ENCODE peak calls at places on chromosomes 1 and 21, in four cellular contexts. D is HepG2, C is K562, U is SK-N-SH. G is an unnamed sample.

GRCh38 chr1:100213141-100213540 is 35.1 kb upstream of the LRRC39 start:
- DNase-seq in D (no peak), C (no peak), U (no peak), G (no peak)

GRCh38 chr1:15753776-15754175 is 4.8 kb upstream of the FBLIM1 start:
- DNase-seq in D (no peak), C (no peak), U (no peak), G (no peak)

GRCh38 chr1:226064816-226065248 is 2.3 kb downstream of the H3-3A start:
- DNase-seq in C (no peak), D (peak; percentile 56), U (peak; percentile 39), G (no peak)

GRCh38 chr1:59427155-59427554 is 130.3 kb downstream of the FGGY start:
- DNase-seq in C (peak; percentile 33), U (no peak), D (no peak), G (peak; percentile 92)

GRCh38 chr1:205961970-205962820 is 18.9 kb upstream of the SLC26A9 start:
- DNase-seq in C (no peak), D (no peak), U (no peak), G (no peak)

GRCh38 chr21:34215911-34216310 is 142.5 kb downstream of the MRPS6 start:
- DNase-seq in D (no peak), C (no peak), U (no peak), G (no peak)

GRCh38 chr1:16617778-16618580 is 4.6 kb upstream of the NBPF1 start:
- DNase-seq in D (no peak), C (no peak), U (peak; percentile 70), G (no peak)

GRCh38 chr1:8551057-8551456 is 233.1 kb downstream of the SLC45A1 start:
- DNase-seq in D (no peak), C (no peak), U (no peak), G (no peak)

GRCh38 chr1:226864311-226864710 is 6.1 kb upstream of the PSEN2 start:
- DNase-seq in D (peak; percentile 27), U (no peak), C (no peak), G (no peak)

GRCh38 chr1:199685369-199685768 is 342.1 kb upstream of the NR5A2 start:
- DNase-seq in U (no peak), D (peak; percentile 7), C (no peak), G (peak; percentile 74)

GRCh38 chr1:28526886-28527285 is 21.0 kb downstream of the RCC1 start:
- DNase-seq in D (no peak), C (no peak), U (no peak), G (peak; percentile 87)

GRCh38 chr1:183590225-183591191 is at the start of gene NCF2:
- DNase-seq in U (no peak), D (no peak), C (no peak), G (no peak)

GRCh38 chr1:52693843-52694242 is 4.3 kb downstream of the COA7 start:
- DNase-seq in D (no peak), C (no peak), U (no peak), G (no peak)

GRCh38 chr21:37435120-37435519 is 68.5 kb downstream of the DYRK1A start:
- DNase-seq in U (peak; percentile 70), D (no peak), C (peak; percentile 43), G (peak; percentile 12)

GRCh38 chr1:74195339-74195738 is 2.6 kb downstream of the LRRIQ3 start:
- DNase-seq in D (no peak), C (no peak), U (no peak), G (no peak)

GRCh38 chr1:156025873-156026272 is 5.1 kb upstream of the SSR2 start:
- DNase-seq in D (peak; percentile 62), C (peak; percentile 54), U (peak; percentile 85), G (peak; percentile 48)

GRCh38 chr1:227934476-227935313 is 13.0 kb downstream of the WNT9A start:
- DNase-seq in D (peak; percentile 27), U (no peak), C (peak; percentile 50), G (peak; percentile 99)

GRCh38 chr1:67735806-67736627 is 51.0 kb downstream of the GADD45A start:
- DNase-seq in U (peak; percentile 20), C (peak; percentile 70), D (no peak), G (peak; percentile 45)

GRCh38 chr1:38941527-38942019 is at the start of gene RHBDL2:
- DNase-seq in C (no peak), U (peak; percentile 7), D (no peak), G (no peak)

GRCh38 chr1:226604846-226605572 is 56.4 kb downstream of the STUM start:
- DNase-seq in U (no peak), C (no peak), D (no peak), G (no peak)

GRCh38 chr1:235643837-235644692 is 5.5 kb downstream of the GNG4 start:
- DNase-seq in U (peak; percentile 31), D (no peak), C (no peak), G (no peak)

GRCh38 chr1:155931332-155932038 is 2.7 kb downstream of the KHDC4 start:
- DNase-seq in D (no peak), U (no peak), C (no peak), G (no peak)

GRCh38 chr1:84853743-84854721 is 39.0 kb downstream of the LPAR3 start:
- DNase-seq in U (no peak), C (no peak), D (no peak), G (peak; percentile 56)

GRCh38 chr1:241902376-241903067 is 54.5 kb downstream of the EXO1 start:
- DNase-seq in C (no peak), U (no peak), D (no peak), G (no peak)

GRCh38 chr1:35726814-35727433 is 8.2 kb upstream of the C1orf216 start:
- DNase-seq in D (peak; percentile 53), U (peak; percentile 76), C (peak; percentile 77), G (peak; percentile 24)

GRCh38 chr21:36429672-36430546 is 44.7 kb downstream of the CHAF1B start:
- DNase-seq in D (peak; percentile 69), U (peak; percentile 65), C (peak; percentile 91), G (peak; percentile 95)

GRCh38 chr1:53602376-53602775 is 136.6 kb downstream of the GLIS1 start:
- DNase-seq in C (no peak), U (no peak), D (no peak), G (no peak)

GRCh38 chr1:185499986-185500626 is 183.1 kb upstream of the IVNS1ABP start:
- DNase-seq in D (no peak), U (no peak), C (no peak), G (no peak)

GRCh38 chr1:169886422-169886821 is 7.3 kb downstream of the SCYL3 start:
- DNase-seq in C (no peak), D (no peak), U (no peak), G (no peak)

GRCh38 chr1:89545264-89546038 is 20.8 kb downstream of the LRRC8B start:
- DNase-seq in D (no peak), U (no peak), C (peak; percentile 77), G (peak; percentile 16)

GRCh38 chr21:35291963-35292627 is 243.0 kb upstream of the RUNX1 start:
- DNase-seq in D (no peak), U (no peak), C (no peak), G (no peak)
- TF ChIP-seq ELF1 in D (no peak), U (no peak), C (no peak), G (no peak)

GRCh38 chr1:166972827-166973226 is 2.5 kb downstream of the ILDR2 start:
- DNase-seq in U (no peak), C (no peak), D (no peak), G (no peak)

GRCh38 chr1:166974647-166975345 is 544 bp downstream of the ILDR2 start:
- DNase-seq in D (no peak), U (no peak), C (no peak), G (no peak)

GRCh38 chr1:166977951-166978350 is 2.6 kb upstream of the ILDR2 start:
- DNase-seq in D (no peak), C (no peak), U (no peak), G (no peak)

GRCh38 chr1:166978795-166979194 is 3.5 kb upstream of the ILDR2 start:
- DNase-seq in C (no peak), U (no peak), D (no peak), G (no peak)

DNA sequence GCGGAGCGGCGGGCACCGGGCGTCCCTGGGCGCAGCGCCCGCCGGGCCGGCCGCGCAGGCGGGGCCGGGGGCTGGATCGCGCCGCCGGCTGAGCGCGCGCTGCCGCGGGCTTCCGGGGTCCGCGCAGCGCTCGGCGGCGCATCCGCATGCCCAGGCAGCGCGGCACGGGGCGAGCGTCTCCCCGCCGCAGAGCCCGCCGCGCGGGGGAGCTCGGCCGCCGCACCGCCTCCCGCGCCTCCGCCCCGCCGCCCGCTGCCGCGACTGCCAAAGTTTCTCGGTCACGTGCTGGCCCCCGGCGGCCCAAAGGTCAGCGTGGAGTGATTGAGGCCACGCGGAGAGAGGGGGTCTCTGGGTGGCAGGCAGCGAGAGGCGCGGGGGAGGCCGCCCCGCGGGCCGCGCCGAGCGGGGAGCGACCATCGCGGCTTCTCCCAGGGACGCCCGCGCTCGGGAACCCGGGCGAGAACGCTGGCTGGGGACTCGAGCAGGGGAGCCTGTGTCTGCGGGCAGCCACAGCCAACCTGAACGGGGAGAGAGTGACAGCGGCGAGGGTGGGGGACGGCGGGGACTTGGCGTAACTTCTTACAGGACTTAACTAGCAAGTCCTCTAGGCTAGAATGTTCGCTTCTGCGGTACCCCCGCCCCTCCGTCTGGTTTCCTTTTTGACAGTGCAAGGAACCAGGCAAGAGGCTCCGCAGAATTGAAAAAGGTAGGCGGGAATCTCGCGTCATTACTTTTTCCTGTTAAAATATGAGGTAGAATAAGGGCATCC is at the start of gene ILDR2:
- DNase-seq in D (no peak), C (peak; percentile 78), U (peak; percentile 78), G (peak; percentile 8)
- TF ChIP-seq ELF1 in D (no peak), C (no peak), U (no peak), G (no peak)

DNA sequence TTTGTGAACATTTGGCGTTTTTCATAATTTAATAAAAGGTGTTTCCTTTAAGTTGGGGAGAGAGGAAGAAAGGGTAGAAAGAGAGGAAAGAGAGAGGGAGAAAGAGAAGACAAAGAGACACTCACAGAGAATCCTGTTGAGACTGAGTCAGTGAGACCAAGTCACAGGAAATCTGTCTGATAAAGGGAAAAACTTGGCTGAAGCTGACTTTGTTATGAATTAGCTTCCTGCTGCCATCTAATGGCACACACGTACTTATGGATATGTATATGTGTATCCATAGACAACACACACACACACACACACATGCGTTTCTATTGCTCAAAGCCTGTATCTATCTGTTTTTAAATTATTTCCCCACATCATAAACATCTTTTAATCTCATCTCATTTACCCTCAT is 42.5 kb upstream of the DISC1 start:
- DNase-seq in C (no peak), D (peak; percentile 47), U (peak; percentile 37), G (peak; percentile 33)
- TF ChIP-seq ELF1 in C (no peak), D (no peak), U (no peak), G (no peak)

GRCh38 chr1:180486092-180486491 is 16.3 kb downstream of the ACBD6 start:
- DNase-seq in U (no peak), D (no peak), C (peak; percentile 31), G (no peak)

GRCh38 chr1:180484490-180484889 is 17.9 kb downstream of the ACBD6 start:
- DNase-seq in C (no peak), D (no peak), U (no peak), G (no peak)

DNA sequence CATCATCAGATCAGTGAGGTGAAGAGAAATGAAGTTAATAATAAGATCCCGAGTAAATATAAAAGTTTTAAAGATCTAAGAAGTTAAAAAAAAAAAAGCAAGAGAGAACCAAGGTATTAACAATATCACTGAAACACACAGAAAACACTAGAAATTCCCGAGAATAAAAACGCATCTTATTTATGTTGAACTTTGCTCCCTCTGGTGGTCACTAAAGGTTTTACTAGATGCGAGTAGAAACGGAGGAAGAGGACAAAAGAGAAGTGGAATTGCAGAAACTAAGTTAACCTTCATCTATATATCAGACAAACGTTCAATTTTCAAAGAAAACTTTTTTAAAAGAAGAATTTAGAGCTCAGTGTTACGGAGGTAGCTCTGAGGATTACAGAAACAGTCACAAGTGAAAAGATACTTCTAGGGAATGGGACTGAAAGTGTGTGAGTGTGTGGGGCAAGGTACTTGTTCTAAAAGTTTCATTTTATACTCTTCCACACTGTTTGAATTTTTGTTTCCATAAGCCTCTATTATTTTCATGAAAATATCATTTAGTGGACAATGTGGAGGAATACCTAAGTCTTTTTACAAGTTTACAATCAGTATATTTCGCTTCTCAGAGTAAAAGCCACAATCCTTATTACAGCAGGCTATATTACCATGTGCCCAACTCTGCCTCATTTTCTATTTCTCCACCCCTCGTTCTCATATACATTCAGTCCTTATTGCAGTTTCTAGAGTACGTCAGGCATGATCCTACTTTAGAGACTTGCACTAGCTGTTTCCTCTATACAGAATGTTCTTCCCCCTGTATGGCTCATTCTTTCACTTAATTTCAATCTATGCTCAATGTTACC is 19.7 kb downstream of the ACBD6 start:
- DNase-seq in U (peak; percentile 37), C (peak; percentile 53), D (peak; percentile 51), G (no peak)
- TF ChIP-seq ELF1 in U (no peak), C (no peak), D (no peak), G (no peak)

G was measured in HCT116.